ENCODE peak calls at places on chromosomes 4 and X, in nine cellular contexts. U, E, A, I, B, C, P, R and G are unnamed samples.

GRCh38 chrX:149871940-149872339 is 9.0 kb upstream of the MAGEA8 start:
- DNase-seq in A (no peak), P (no peak), E (peak), R (no peak), U (no peak), I (no peak), B (peak), C (no peak), G (no peak)

GRCh38 chrX:3962511-3963350 is 249.3 kb upstream of the PRKX start:
- DNase-seq in C (peak), B (peak), E (no peak), A (peak), P (no peak), I (no peak), R (no peak), U (no peak), G (no peak)

GRCh38 chrX:153305941-153306464 is 15.6 kb downstream of the PNMA6F start:
- DNase-seq in R (no peak), P (no peak), U (no peak), C (no peak), I (no peak), E (no peak), A (no peak), B (no peak), G (no peak)

GRCh38 chr4:15436515-15436914 is 8.7 kb downstream of the C1QTNF7 start:
- DNase-seq in P (peak), U (peak), B (peak), E (no peak), C (no peak), R (no peak), A (peak), I (no peak), G (no peak)

GRCh38 chrX:66162331-66162822 is 1.7 kb upstream of the HEPH start:
- DNase-seq in C (no peak), B (no peak), P (no peak), R (no peak), A (no peak), U (no peak), I (no peak), E (peak), G (no peak)

GRCh38 chr4:148079945-148080344 is 348.1 kb downstream of the ARHGAP10 start:
- DNase-seq in E (no peak), R (no peak), A (no peak), I (no peak), U (no peak), C (no peak), P (no peak), B (no peak), G (no peak)

GRCh38 chr4:83362492-83363329 is 28.1 kb upstream of the HPSE start:
- DNase-seq in P (no peak), R (no peak), U (no peak), I (no peak), E (peak), C (no peak), A (no peak), B (peak), G (no peak)

GRCh38 chr4:134935320-134935719 is 733.7 kb upstream of the PABPC4L start:
- DNase-seq in I (no peak), R (no peak), U (no peak), A (peak), C (no peak), P (no peak), E (no peak), B (peak), G (no peak)

GRCh38 chr4:119825696-119826095 is 197.1 kb upstream of the PDE5A start:
- DNase-seq in B (no peak), A (no peak), U (no peak), I (no peak), R (no peak), P (no peak), C (no peak), E (no peak), G (no peak)

GRCh38 chr4:156390599-156391296 is 437.1 kb upstream of the CTSO start:
- DNase-seq in P (no peak), C (no peak), R (no peak), U (no peak), E (no peak), I (no peak), A (no peak), B (no peak), G (no peak)

GRCh38 chrX:11944486-11944885 is 186.4 kb downstream of the MSL3 start:
- DNase-seq in C (no peak), A (no peak), R (no peak), I (no peak), U (no peak), B (peak), E (no peak), P (no peak), G (no peak)

GRCh38 chr4:154192585-154192984 is 299.0 kb downstream of the DCHS2 start:
- DNase-seq in I (no peak), P (no peak), R (no peak), C (no peak), E (no peak), B (no peak), A (no peak), U (no peak), G (no peak)

GRCh38 chrX:150155396-150156048 is 207.6 kb upstream of the MAMLD1 start:
- DNase-seq in E (peak), A (no peak), B (peak), P (peak), I (peak), R (no peak), C (no peak), U (peak), G (no peak)

GRCh38 chr4:2786152-2786671 is 6.7 kb upstream of the SH3BP2 start:
- DNase-seq in A (no peak), B (no peak), P (no peak), U (no peak), C (no peak), R (no peak), I (no peak), E (peak), G (no peak)

GRCh38 chrX:41064028-41064427 is 21.2 kb upstream of the USP9X start:
- DNase-seq in R (no peak), B (no peak), C (no peak), A (no peak), E (no peak), P (no peak), I (no peak), U (no peak), G (no peak)

GRCh38 chrX:78029663-78030062 is 60.2 kb upstream of the PGAM4 start:
- DNase-seq in P (no peak), A (peak), R (no peak), B (peak), C (peak), U (peak), E (peak), I (peak), G (no peak)

GRCh38 chr4:54395013-54395527 is 166.0 kb downstream of the PDGFRA start:
- DNase-seq in C (no peak), U (no peak), R (no peak), P (no peak), I (no peak), E (no peak), B (no peak), A (no peak), G (no peak)

DNA sequence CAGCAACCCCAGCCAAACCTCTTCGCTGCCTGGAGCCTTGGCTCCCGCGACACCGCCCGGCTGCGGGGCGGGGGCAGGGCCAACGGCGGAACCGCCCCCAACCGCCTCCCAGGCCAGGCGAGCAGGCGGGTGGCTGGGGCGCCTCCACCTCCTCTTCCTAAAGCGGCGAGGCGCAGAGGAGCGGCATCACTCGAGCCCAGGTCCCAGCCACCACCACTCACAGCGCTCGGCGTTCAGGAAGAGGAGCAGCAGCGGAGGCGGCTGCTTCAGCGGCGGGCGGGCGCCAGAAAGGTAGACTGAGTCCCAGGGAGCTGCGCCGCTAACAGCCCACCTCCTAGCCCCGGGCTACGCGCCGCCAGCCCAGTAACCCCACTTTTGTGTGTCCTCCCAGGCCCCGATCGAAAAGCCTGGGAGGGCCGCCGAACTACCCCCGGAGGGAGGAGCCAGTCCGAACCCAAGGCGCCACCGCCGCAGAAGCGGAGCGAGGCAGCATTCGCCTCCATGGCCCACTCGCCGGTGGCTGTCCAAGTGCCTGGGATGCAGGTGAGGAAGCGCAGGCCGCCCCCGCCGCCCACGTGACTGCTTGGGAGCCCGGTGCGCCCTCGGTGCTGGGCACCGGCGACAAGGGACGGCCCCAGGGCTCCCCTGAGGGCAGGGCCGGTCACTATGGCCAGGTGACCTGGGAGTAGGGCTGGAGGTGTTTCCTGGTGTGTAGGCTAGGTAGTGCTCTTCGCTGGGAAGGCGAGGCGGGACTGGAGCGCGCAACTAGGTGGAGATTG is at the start of gene STK26:
- DNase-seq in E (peak), R (peak), B (peak), I (peak), C (peak), P (no peak), U (peak), A (peak), G (peak)
- TF ChIP-seq POLR2A in E (peak), R (peak), B (no peak), I (no peak), C (peak), P (no peak), U (peak), A (no peak), G (no peak)

GRCh38 chrX:53729756-53730155 is 43.2 kb upstream of the HUWE1 start:
- DNase-seq in C (no peak), U (no peak), E (no peak), I (no peak), A (no peak), P (no peak), R (no peak), B (no peak), G (no peak)

GRCh38 chrX:53738370-53738909 is 51.9 kb upstream of the HUWE1 start:
- DNase-seq in P (no peak), R (no peak), I (no peak), U (no peak), C (no peak), E (no peak), B (no peak), A (no peak), G (no peak)

GRCh38 chrX:53728506-53728905 is 42.0 kb upstream of the HUWE1 start:
- DNase-seq in A (no peak), P (no peak), B (no peak), U (no peak), E (no peak), C (no peak), R (no peak), I (no peak), G (no peak)

DNA sequence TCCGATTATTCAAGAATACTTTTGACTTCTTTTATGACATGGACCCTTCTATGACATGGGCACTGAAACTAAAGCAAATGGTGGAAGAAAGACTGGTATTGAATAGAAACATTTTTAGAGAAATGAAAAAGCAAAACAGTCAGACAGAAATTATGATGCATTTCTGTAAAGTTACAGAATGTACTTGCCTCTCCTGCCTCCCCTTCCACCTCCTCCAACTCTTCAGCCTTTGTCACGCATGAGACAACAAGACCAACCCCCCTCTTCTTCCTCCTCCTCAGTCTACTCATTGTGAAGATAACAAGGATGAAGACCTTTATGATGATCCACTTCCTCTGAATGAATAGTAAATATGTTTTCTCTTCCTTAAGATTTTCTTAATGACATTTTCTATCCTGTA is 46.3 kb upstream of the HUWE1 start:
- DNase-seq in U (no peak), I (no peak), P (no peak), A (no peak), C (no peak), B (no peak), E (no peak), R (no peak), G (no peak)
- H3K27ac ChIP-seq in U (no peak), I (no peak), P (no peak), A (no peak), C (no peak), B (no peak), E (no peak), R (no peak), G (no peak)

DNA sequence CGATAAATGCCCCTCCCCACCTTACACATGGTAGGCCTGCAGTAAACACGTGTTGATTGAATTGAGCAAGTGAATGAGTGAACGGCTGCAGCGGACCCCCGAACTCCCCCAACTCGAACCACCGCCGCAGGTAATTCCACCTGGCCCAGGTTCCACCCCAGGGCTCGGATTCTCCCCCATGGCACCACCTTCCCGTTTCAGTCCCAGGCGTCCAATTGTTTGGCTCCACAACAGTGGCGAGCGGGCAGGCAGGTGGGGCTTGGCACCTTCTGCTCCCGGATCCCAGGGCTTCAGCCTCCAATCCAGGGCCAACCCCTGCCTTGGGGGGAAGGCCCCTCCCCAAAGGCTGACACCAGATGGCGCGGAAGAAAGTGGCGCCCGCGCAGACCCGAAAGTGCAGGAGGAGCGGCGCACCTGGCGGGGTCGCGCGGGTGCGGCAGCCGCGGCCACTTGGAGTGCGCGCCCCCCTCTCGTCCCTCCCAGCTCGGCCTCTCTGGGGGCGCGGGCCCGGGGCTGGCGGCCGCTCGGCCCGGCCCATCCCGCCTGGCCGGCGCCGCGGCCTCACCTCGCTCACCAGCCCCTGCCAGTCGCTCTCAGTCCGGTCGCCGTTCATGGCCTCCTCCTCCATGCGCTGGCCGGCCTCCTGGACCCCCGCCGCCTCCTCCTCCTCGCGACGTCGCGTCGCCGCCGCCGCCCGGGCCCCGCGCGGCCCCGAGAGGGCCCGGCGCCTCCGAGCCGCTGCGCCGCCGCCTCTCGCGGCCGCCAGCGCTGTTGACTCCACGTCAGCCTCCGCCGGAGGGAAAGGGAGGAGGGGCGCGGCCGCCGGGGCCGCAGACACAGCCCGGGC is at the start of gene CCDC149:
- DNase-seq in P (no peak), B (peak), U (peak), A (no peak), C (peak), R (peak), E (peak), I (peak), G (peak)
- TF ChIP-seq POLR2A in P (no peak), B (no peak), U (no peak), A (peak), C (peak), R (peak), E (peak), I (no peak), G (peak)

GRCh38 chr4:67084801-67085200 is 460.5 kb downstream of the CENPC start:
- DNase-seq in U (no peak), B (no peak), I (no peak), R (no peak), E (no peak), P (no peak), A (no peak), C (no peak), G (no peak)

GRCh38 chr4:67082746-67083145 is 462.6 kb downstream of the CENPC start:
- DNase-seq in U (no peak), E (no peak), P (no peak), R (no peak), C (no peak), I (no peak), B (no peak), A (no peak), G (no peak)

GRCh38 chr4:67083496-67083895 is 461.8 kb downstream of the CENPC start:
- DNase-seq in P (no peak), C (no peak), E (no peak), U (no peak), I (no peak), A (no peak), R (no peak), B (no peak), G (no peak)

DNA sequence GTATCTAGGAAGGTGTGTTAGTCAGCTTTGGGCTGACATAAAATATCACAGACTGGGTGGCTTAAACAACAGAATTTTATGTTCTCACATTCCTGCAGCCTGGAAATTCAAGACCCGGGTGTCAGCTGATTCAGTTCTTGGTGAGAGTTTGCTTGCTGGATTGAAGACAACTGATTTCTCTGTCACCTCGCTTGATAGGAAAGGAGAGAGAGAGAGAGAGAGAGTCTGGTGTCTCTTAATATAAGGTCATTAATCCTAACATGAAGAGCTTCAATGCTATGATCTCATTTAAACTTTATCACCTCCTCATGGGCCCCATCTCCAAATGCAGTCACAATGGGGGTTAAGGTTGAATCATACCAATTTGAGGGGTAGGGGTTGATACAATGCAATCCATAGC is 465.1 kb downstream of the CENPC start:
- DNase-seq in A (no peak), B (no peak), C (no peak), R (no peak), U (no peak), I (no peak), E (no peak), P (no peak), G (no peak)
- H3K27ac ChIP-seq in A (no peak), B (no peak), C (no peak), R (no peak), U (no peak), I (no peak), E (no peak), P (no peak), G (no peak)

GRCh38 chrX:85243155-85243554 is 424 bp downstream of the SATL1 start:
- DNase-seq in I (no peak), B (no peak), U (no peak), C (no peak), P (no peak), A (no peak), E (no peak), R (no peak), G (no peak)

GRCh38 chrX:85244411-85245210 is 820 bp downstream of the ZNF711 start:
- DNase-seq in P (no peak), R (no peak), B (peak), U (no peak), E (no peak), A (no peak), C (peak), I (no peak), G (no peak)

GRCh38 chrX:85243761-85244410 is at the start of the genes SATL1 and ZNF711:
- DNase-seq in P (no peak), B (peak), E (peak), I (peak), A (no peak), U (peak), C (peak), R (peak), G (no peak)
- TF ChIP-seq POLR2A in P (no peak), B (no peak), E (no peak), I (no peak), A (no peak), U (no peak), C (peak), R (no peak), G (no peak)

GRCh38 chr4:7804759-7805385 is 134.8 kb downstream of the AFAP1 start:
- DNase-seq in P (no peak), I (no peak), B (no peak), U (no peak), C (no peak), A (no peak), E (no peak), R (no peak), G (no peak)
- H3K27ac ChIP-seq in P (peak), I (peak), B (peak), U (no peak), C (no peak), A (peak), E (peak), R (peak), G (no peak)

DNA sequence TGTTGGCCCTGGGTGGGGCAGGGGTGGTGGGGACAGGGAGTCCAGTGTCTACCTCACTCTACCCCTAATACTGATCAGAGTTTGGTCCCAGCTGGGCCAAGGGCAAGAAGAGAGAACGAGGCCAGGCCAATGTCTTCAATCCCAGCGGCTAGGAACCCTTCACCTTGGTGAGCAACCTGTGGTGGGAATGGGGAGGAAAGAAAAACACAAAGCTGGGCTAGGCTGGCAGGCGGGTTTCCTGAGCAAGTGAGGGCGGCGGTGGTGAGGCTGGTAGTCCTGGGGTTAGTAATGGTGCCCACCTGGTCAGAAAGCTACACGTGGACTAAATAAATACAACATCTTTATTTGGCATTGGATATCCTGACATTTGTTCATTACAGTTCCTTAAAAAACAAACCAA is 5.6 kb downstream of the PQBP1 start:
- DNase-seq in C (no peak), R (no peak), U (no peak), B (no peak), I (no peak), P (no peak), A (no peak), E (no peak), G (no peak)
- TF ChIP-seq POLR2A in C (no peak), R (no peak), U (no peak), B (no peak), I (no peak), P (no peak), A (no peak), E (no peak), G (no peak)

GRCh38 chrX:9534686-9535085 is 69.8 kb downstream of the TBL1X start:
- DNase-seq in R (no peak), C (no peak), A (no peak), U (no peak), E (no peak), P (no peak), I (no peak), B (no peak), G (no peak)
- H3K27ac ChIP-seq in R (no peak), C (no peak), A (peak), U (no peak), E (peak), P (peak), I (no peak), B (peak), G (no peak)

GRCh38 chrX:38805294-38806053 is 4.2 kb downstream of the MID1IP1 start:
- DNase-seq in C (peak), P (no peak), B (peak), I (peak), A (peak), E (peak), U (peak), R (peak), G (peak)
- TF ChIP-seq POLR2A in C (peak), P (no peak), B (no peak), I (no peak), A (no peak), E (peak), U (peak), R (peak), G (peak)